ENCODE peak calls at places on chromosomes 13 and 19, in five cellular contexts. A is gastrocnemius medialis; I is endothelial cell of umbilical vein; Y is CD8-positive, alpha-beta T cell; E is upper lobe of right lung. O is an unnamed sample. For H3K27me3, the result is how much of the 10 kb centered on the place peaks cover.

GRCh38 chr19:55493650-55494171 is 5.5 kb downstream of the SSC5D start:
- DNase-seq in A (no peak), I (no peak), Y (no peak), E (no peak), O (no peak)

GRCh38 chr19:38134538-38135149 is 89.4 kb downstream of the DPF1 start:
- DNase-seq in A (peak), I (peak), Y (peak), E (no peak), O (peak)

GRCh38 chr19:13881692-13882418 is 4.9 kb downstream of the NANOS3 start:
- DNase-seq in A (no peak), I (no peak), Y (peak), E (peak), O (no peak)

GRCh38 chr13:65959305-65959704 is 1270.8 kb downstream of the PCDH9 start:
- DNase-seq in A (no peak), I (no peak), Y (no peak), E (no peak), O (no peak)

GRCh38 chr19:1155352-1156304 is 18.4 kb downstream of the SBNO2 start:
- DNase-seq in A (peak), I (no peak), Y (no peak), E (no peak), O (no peak)

GRCh38 chr19:57789288-57789687 is 19.8 kb downstream of the ZNF586 start:
- DNase-seq in A (no peak), I (no peak), Y (no peak), E (no peak), O (no peak)

GRCh38 chr13:43986395-43986794 is 106.7 kb downstream of the LACC1 start:
- DNase-seq in A (no peak), I (no peak), Y (no peak), E (no peak), O (no peak)

GRCh38 chr13:77919351-77920294 is 992 bp upstream of the EDNRB start:
- DNase-seq in A (peak), I (peak), Y (no peak), E (peak), O (peak)

GRCh38 chr19:6820237-6820636 is 47.7 kb downstream of the VAV1 start:
- DNase-seq in A (no peak), I (no peak), Y (no peak), E (no peak), O (no peak)

GRCh38 chr13:71962735-71963134 is 95.7 kb upstream of the DACH1 start:
- DNase-seq in A (no peak), I (no peak), Y (no peak), E (no peak), O (no peak)

GRCh38 chr13:66159526-66159925 is 1070.6 kb downstream of the PCDH9 start:
- DNase-seq in A (no peak), I (no peak), Y (no peak), E (no peak), O (no peak)

GRCh38 chr19:15072930-15073647 is 8.9 kb upstream of the OR1I1 start:
- DNase-seq in A (no peak), I (no peak), Y (no peak), E (no peak), O (no peak)

GRCh38 chr19:41533691-41534090 is 42.3 kb upstream of the CEACAM21 start:
- DNase-seq in A (no peak), I (no peak), Y (no peak), E (no peak), O (no peak)

GRCh38 chr19:5711025-5711424 is 8.9 kb downstream of the LONP1 start:
- DNase-seq in A (no peak), I (no peak), Y (no peak), E (no peak), O (no peak)

GRCh38 chr13:44237276-44237767 is 136.3 kb upstream of the SERP2 start:
- DNase-seq in A (peak), I (peak), Y (no peak), E (no peak), O (peak)

GRCh38 chr19:33096005-33096404 is 15.0 kb downstream of the GPATCH1 start:
- DNase-seq in A (no peak), I (no peak), Y (no peak), E (no peak), O (no peak)

GRCh38 chr13:112345826-112346172 is 30.4 kb upstream of the SPACA7 start:
- DNase-seq in A (no peak), I (no peak), Y (no peak), E (peak), O (no peak)

GRCh38 chr19:46587861-46588260 is 13.3 kb upstream of the CALM3 start:
- DNase-seq in A (no peak), I (no peak), Y (no peak), E (no peak), O (no peak)

GRCh38 chr19:32824136-32824835 is 45.3 kb downstream of the SLC7A9 start:
- DNase-seq in A (no peak), I (no peak), Y (no peak), E (no peak), O (no peak)

GRCh38 chr13:77810430-77810829 is 108.2 kb downstream of the EDNRB start:
- DNase-seq in A (no peak), I (peak), Y (no peak), E (no peak), O (no peak)

GRCh38 chr19:3055741-3056453 is 6.4 kb downstream of the TLE5 start:
- DNase-seq in A (peak), I (no peak), Y (no peak), E (peak), O (no peak)

GRCh38 chr19:3075605-3076431 is 13.5 kb upstream of the TLE5 start:
- DNase-seq in A (no peak), I (peak), Y (peak), E (peak), O (no peak)

GRCh38 chr13:46553886-46554855 is 1.2 kb downstream of the LRCH1 start:
- DNase-seq in A (peak), I (peak), Y (peak), E (peak), O (peak)
- TF ChIP-seq CTCF in A (peak), I (no peak), Y (no peak), E (peak), O (peak)

GRCh38 chr19:44093931-44094765 is at the start of gene ZNF224:
- DNase-seq in A (peak), I (peak), Y (peak), E (peak), O (peak)
- H3K27ac ChIP-seq in A (peak), I (peak), Y (peak), E (peak), O (peak)

DNA sequence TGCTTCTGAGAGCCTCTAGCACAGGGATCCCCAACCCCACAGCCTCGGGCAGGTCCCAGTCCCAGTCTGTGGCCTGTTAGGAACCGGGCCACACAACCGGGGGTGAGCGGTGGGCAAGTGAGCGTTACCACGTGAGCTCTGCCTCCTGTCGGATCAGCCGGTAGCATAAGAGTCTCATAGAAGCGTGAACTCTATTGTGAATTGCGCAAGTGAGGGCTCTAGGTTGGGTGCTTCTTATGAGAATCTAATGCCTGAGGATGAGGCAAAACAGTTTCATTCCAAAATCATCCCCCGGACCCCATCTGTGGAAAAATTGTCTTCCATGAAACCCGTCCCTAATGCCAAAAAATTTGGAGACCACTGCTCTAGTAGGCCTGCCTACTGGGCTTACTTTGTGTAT is 87.0 kb upstream of the UBL3 start:
- DNase-seq in A (no peak), I (no peak), Y (no peak), E (no peak), O (no peak)
- H3K27me3 ChIP-seq in A (under half), I (under half), Y (under half), E (under half), O (under half)

GRCh38 chr19:8342684-8343482 is at the start of gene KANK3:
- DNase-seq in A (peak), I (peak), Y (peak), E (peak), O (peak)

GRCh38 chr19:8338835-8339234 is 4.2 kb downstream of the KANK3 start:
- DNase-seq in A (no peak), I (no peak), Y (no peak), E (no peak), O (no peak)

GRCh38 chr19:8342316-8342683 is 762 bp downstream of the KANK3 start:
- DNase-seq in A (no peak), I (no peak), Y (no peak), E (no peak), O (no peak)

GRCh38 chr19:8337728-8338127 is 5.3 kb downstream of the KANK3 start:
- DNase-seq in A (no peak), I (no peak), Y (no peak), E (no peak), O (no peak)

GRCh38 chr19:8340341-8341096 is 2.5 kb downstream of the KANK3 start:
- DNase-seq in A (peak), I (peak), Y (no peak), E (peak), O (no peak)
- TF ChIP-seq CTCF in A (no peak), I (peak), Y (no peak), E (peak), O (peak)

GRCh38 chr13:113407103-113407530 is 43.2 kb upstream of the GRTP1 start:
- DNase-seq in A (no peak), I (no peak), Y (no peak), E (peak), O (no peak)
- H3K27ac ChIP-seq in A (peak), I (no peak), Y (no peak), E (no peak), O (no peak)

GRCh38 chr19:27681972-27682371 is 1531.0 kb downstream of the UQCRFS1 start:
- DNase-seq in A (no peak), I (no peak), Y (no peak), E (no peak), O (no peak)
- H3K27me3 ChIP-seq in A (under half), I (under half), Y (under half), E (under half), O (under half)

O was measured in brain microvascular endothelial cell.